ENCODE peak calls at places on chromosome 17, in nine cellular contexts. One of them, this sample, is unnamed.

GRCh38 chr17:34472363-34472762 is 107.0 kb upstream of the TMEM132E start:
- DNase-seq in suprapubic skin: no peak
- DNase-seq in HCT116: no peak
- DNase-seq in smooth muscle cell of the brain vasculature: no peak
- DNase-seq in A172: no peak
- DNase-seq in EL: no peak
- DNase-seq in gastrocnemius medialis: no peak
- DNase-seq in activated T-helper 1 cell treated with anti-CD3 and anti-CD28 coated beads, Interleukin-2, amount 50 U/mL, for 16 hours: no peak
- DNase-seq in lower leg skin: no peak
- DNase-seq in this sample: no peak

GRCh38 chr17:55549140-55549539 is 37.9 kb upstream of the SMIM36 start:
- DNase-seq in suprapubic skin: no peak
- DNase-seq in HCT116: peak; percentile 40
- DNase-seq in smooth muscle cell of the brain vasculature: no peak
- DNase-seq in A172: peak; percentile 19
- DNase-seq in EL: peak; percentile 7
- DNase-seq in gastrocnemius medialis: no peak
- DNase-seq in activated T-helper 1 cell treated with anti-CD3 and anti-CD28 coated beads, Interleukin-2, amount 50 U/mL, for 16 hours: no peak
- DNase-seq in lower leg skin: no peak
- DNase-seq in this sample: no peak

GRCh38 chr17:39653662-39654331 is 11.4 kb upstream of the TCAP start:
- DNase-seq in suprapubic skin: no peak
- DNase-seq in HCT116: no peak
- DNase-seq in smooth muscle cell of the brain vasculature: no peak
- DNase-seq in A172: peak; percentile 38
- DNase-seq in EL: peak; percentile 47
- DNase-seq in gastrocnemius medialis: no peak
- DNase-seq in activated T-helper 1 cell treated with anti-CD3 and anti-CD28 coated beads, Interleukin-2, amount 50 U/mL, for 16 hours: peak; percentile 58
- DNase-seq in lower leg skin: no peak
- DNase-seq in this sample: no peak

GRCh38 chr17:48335858-48336500 is 94.0 kb downstream of the SKAP1 start:
- DNase-seq in suprapubic skin: no peak
- DNase-seq in HCT116: peak; percentile 78
- DNase-seq in smooth muscle cell of the brain vasculature: peak; percentile 32
- DNase-seq in A172: peak; percentile 92
- DNase-seq in EL: peak; percentile 58
- DNase-seq in gastrocnemius medialis: no peak
- DNase-seq in activated T-helper 1 cell treated with anti-CD3 and anti-CD28 coated beads, Interleukin-2, amount 50 U/mL, for 16 hours: no peak
- DNase-seq in lower leg skin: no peak
- DNase-seq in this sample: no peak

GRCh38 chr17:61218438-61218837 is 181.2 kb upstream of the TBX2 start:
- DNase-seq in suprapubic skin: no peak
- DNase-seq in HCT116: no peak
- DNase-seq in smooth muscle cell of the brain vasculature: no peak
- DNase-seq in A172: peak; percentile 68
- DNase-seq in EL: peak; percentile 75
- DNase-seq in gastrocnemius medialis: no peak
- DNase-seq in activated T-helper 1 cell treated with anti-CD3 and anti-CD28 coated beads, Interleukin-2, amount 50 U/mL, for 16 hours: no peak
- DNase-seq in lower leg skin: no peak
- DNase-seq in this sample: no peak

GRCh38 chr17:5283531-5284315 is 1.6 kb downstream of the RABEP1 start:
- DNase-seq in suprapubic skin: no peak
- DNase-seq in HCT116: no peak
- DNase-seq in smooth muscle cell of the brain vasculature: no peak
- DNase-seq in A172: no peak
- DNase-seq in EL: no peak
- DNase-seq in gastrocnemius medialis: no peak
- DNase-seq in activated T-helper 1 cell treated with anti-CD3 and anti-CD28 coated beads, Interleukin-2, amount 50 U/mL, for 16 hours: no peak
- DNase-seq in lower leg skin: no peak
- DNase-seq in this sample: no peak

GRCh38 chr17:6471531-6472465 is 27.5 kb downstream of the PIMREG start:
- DNase-seq in suprapubic skin: no peak
- DNase-seq in HCT116: no peak
- DNase-seq in smooth muscle cell of the brain vasculature: no peak
- DNase-seq in A172: peak; percentile 97
- DNase-seq in EL: peak; percentile 93
- DNase-seq in gastrocnemius medialis: no peak
- DNase-seq in activated T-helper 1 cell treated with anti-CD3 and anti-CD28 coated beads, Interleukin-2, amount 50 U/mL, for 16 hours: no peak
- DNase-seq in lower leg skin: no peak
- DNase-seq in this sample: no peak

GRCh38 chr17:72614476-72614870 is 478.0 kb downstream of the SLC39A11 start:
- DNase-seq in suprapubic skin: no peak
- DNase-seq in HCT116: no peak
- DNase-seq in smooth muscle cell of the brain vasculature: no peak
- DNase-seq in A172: no peak
- DNase-seq in EL: no peak
- DNase-seq in gastrocnemius medialis: no peak
- DNase-seq in activated T-helper 1 cell treated with anti-CD3 and anti-CD28 coated beads, Interleukin-2, amount 50 U/mL, for 16 hours: no peak
- DNase-seq in lower leg skin: no peak
- DNase-seq in this sample: no peak

GRCh38 chr17:60573139-60573975 is 26.6 kb upstream of the PPM1D start:
- DNase-seq in suprapubic skin: no peak
- DNase-seq in HCT116: no peak
- DNase-seq in smooth muscle cell of the brain vasculature: no peak
- DNase-seq in A172: peak; percentile 91
- DNase-seq in EL: peak; percentile 77
- DNase-seq in gastrocnemius medialis: no peak
- DNase-seq in activated T-helper 1 cell treated with anti-CD3 and anti-CD28 coated beads, Interleukin-2, amount 50 U/mL, for 16 hours: no peak
- DNase-seq in lower leg skin: no peak
- DNase-seq in this sample: no peak

GRCh38 chr17:36689089-36689667 is 87.8 kb downstream of the MRM1 start:
- DNase-seq in suprapubic skin: no peak
- DNase-seq in HCT116: no peak
- DNase-seq in smooth muscle cell of the brain vasculature: no peak
- DNase-seq in A172: no peak
- DNase-seq in EL: no peak
- DNase-seq in gastrocnemius medialis: no peak
- DNase-seq in activated T-helper 1 cell treated with anti-CD3 and anti-CD28 coated beads, Interleukin-2, amount 50 U/mL, for 16 hours: no peak
- DNase-seq in lower leg skin: no peak
- DNase-seq in this sample: no peak